ENCODE peak calls at places on chromosome 12, in four cellular contexts. W is mesenchymal stem cell, G is mammary epithelial cell, J is GM23248. I is an unnamed sample.

GRCh38 chr12:90229771-90230170 is 521.1 kb upstream of the ATP2B1 start:
- DNase-seq in W (peak; percentile 3), J (no peak), G (no peak), I (peak; percentile 49)

GRCh38 chr12:6444031-6444430 is 724 bp upstream of the CD27 start:
- DNase-seq in G (no peak), J (no peak), W (no peak), I (no peak)

GRCh38 chr12:97267803-97268202 is 194.8 kb upstream of the RMST start:
- DNase-seq in W (no peak), G (no peak), J (no peak), I (no peak)

GRCh38 chr12:6752181-6752930 is 585 bp downstream of the MLF2 start:
- DNase-seq in J (peak; percentile 83), G (peak; percentile 14), W (peak; percentile 84), I (no peak)

GRCh38 chr12:132578826-132579225 is 31.6 kb downstream of the LRCOL1 start:
- DNase-seq in W (no peak), G (no peak), J (no peak), I (no peak)

GRCh38 chr12:2640709-2641108 is 154.1 kb upstream of the FKBP4 start:
- DNase-seq in G (peak; percentile 91), J (peak; percentile 99), W (peak; percentile 96), I (peak; percentile 64)

GRCh38 chr12:1360812-1361211 is 233.6 kb downstream of the FBXL14 start:
- DNase-seq in J (peak; percentile 85), G (peak; percentile 28), W (peak; percentile 37), I (no peak)

GRCh38 chr12:79055926-79056674 is 191.5 kb downstream of the SYT1 start:
- DNase-seq in W (peak; percentile 49), G (peak; percentile 82), J (peak; percentile 73), I (no peak)

GRCh38 chr12:52819731-52820510 is 6.0 kb upstream of the KRT4 start:
- DNase-seq in W (no peak), G (no peak), J (no peak), I (no peak)

GRCh38 chr12:33605776-33606175 is 166.2 kb upstream of the SYT10 start:
- DNase-seq in G (peak; percentile 30), W (no peak), J (peak; percentile 3), I (no peak)

GRCh38 chr12:81963651-81964050 is 204.5 kb upstream of the PPFIA2 start:
- DNase-seq in J (no peak), G (no peak), W (no peak), I (no peak)

GRCh38 chr12:442235-442884 is 17.4 kb upstream of the B4GALNT3 start:
- DNase-seq in J (peak; percentile 62), W (peak; percentile 59), G (peak; percentile 32), I (peak; percentile 15)

GRCh38 chr12:124811633-124812032 is 52.0 kb downstream of the SCARB1 start:
- DNase-seq in W (no peak), G (no peak), J (no peak), I (no peak)

GRCh38 chr12:98503343-98503592 is 12.1 kb upstream of the TMPO start:
- DNase-seq in W (peak; percentile 97), J (peak; percentile 89), G (peak; percentile 89), I (peak; percentile 77)

GRCh38 chr12:32896438-32897275 is at the start of gene PKP2:
- DNase-seq in W (peak; percentile 45), G (peak; percentile 98), J (peak; percentile 21), I (no peak)

GRCh38 chr12:89239534-89239933 is 112.8 kb downstream of the DUSP6 start:
- DNase-seq in J (no peak), W (no peak), G (no peak), I (no peak)

GRCh38 chr12:54891717-54892478 is 37.6 kb downstream of the MUCL1 start:
- DNase-seq in J (no peak), W (peak; percentile 32), G (no peak), I (no peak)

GRCh38 chr12:123813349-123813748 is 51.2 kb downstream of the DNAH10 start:
- DNase-seq in W (no peak), J (peak; percentile 75), G (peak; percentile 12), I (no peak)

GRCh38 chr12:114916124-114916523 is 232.1 kb upstream of the TBX3 start:
- DNase-seq in W (peak; percentile 90), J (peak; percentile 93), G (peak; percentile 13), I (no peak)

GRCh38 chr12:94571556-94571955 is 78.8 kb downstream of the TMCC3 start:
- DNase-seq in G (peak; percentile 48), W (peak; percentile 39), J (peak; percentile 33), I (no peak)

GRCh38 chr12:51383281-51383905 is 7.8 kb downstream of the GALNT6 start:
- DNase-seq in J (no peak), W (no peak), G (peak; percentile 74), I (no peak)

GRCh38 chr12:119154435-119154818 is 24.3 kb upstream of the HSPB8 start:
- DNase-seq in G (no peak), J (peak; percentile 27), W (peak; percentile 33), I (no peak)

GRCh38 chr12:56128669-56129209 is 672 bp downstream of the ESYT1 start:
- DNase-seq in J (peak; percentile 66), W (peak; percentile 55), G (peak; percentile 53), I (no peak)

GRCh38 chr12:117044790-117045174 is 54.4 kb downstream of the TESC start:
- DNase-seq in J (no peak), W (no peak), G (no peak), I (no peak)

GRCh38 chr12:89862511-89863331 is 154.1 kb upstream of the ATP2B1 start:
- DNase-seq in W (peak; percentile 36), G (no peak), J (no peak), I (no peak)

GRCh38 chr12:34398706-34399630 is 376.7 kb downstream of the ALG10 start:
- DNase-seq in W (no peak), J (no peak), G (no peak), I (no peak)

GRCh38 chr12:44019118-44019517 is 183.2 kb downstream of the TMEM117 start:
- DNase-seq in J (no peak), G (no peak), W (no peak), I (no peak)

GRCh38 chr12:131547560-131547959 is 163.3 kb upstream of the SFSWAP start:
- DNase-seq in G (no peak), J (no peak), W (no peak), I (no peak)

GRCh38 chr12:110105961-110106540 is 18.1 kb upstream of the IFT81 start:
- DNase-seq in J (no peak), W (no peak), G (no peak), I (no peak)

GRCh38 chr12:59936546-59936945 is 340.7 kb downstream of the SLC16A7 start:
- DNase-seq in J (no peak), W (no peak), G (no peak), I (no peak)

GRCh38 chr12:118360785-118361404 is 11.8 kb downstream of the TAOK3 start:
- DNase-seq in W (peak; percentile 79), J (peak; percentile 81), G (peak; percentile 54), I (no peak)

GRCh38 chr12:116616536-116617248 is 57.5 kb downstream of the MAP1LC3B2 start:
- DNase-seq in J (no peak), G (no peak), W (no peak), I (no peak)

GRCh38 chr12:62434504-62435336 is 31.9 kb upstream of the MON2 start:
- DNase-seq in G (no peak), W (no peak), J (peak; percentile 6), I (no peak)

GRCh38 chr12:93169536-93169935 is 208.2 kb upstream of the NUDT4 start:
- DNase-seq in G (no peak), J (no peak), W (no peak), I (no peak)

GRCh38 chr12:93166891-93167307 is 210.8 kb upstream of the NUDT4 start:
- DNase-seq in J (no peak), G (no peak), W (no peak), I (no peak)

GRCh38 chr12:93165384-93165932 is 212.3 kb upstream of the NUDT4 start:
- DNase-seq in J (no peak), G (no peak), W (no peak), I (no peak)

GRCh38 chr12:93167841-93168492 is 209.8 kb upstream of the NUDT4 start:
- DNase-seq in J (peak; percentile 38), G (no peak), W (peak; percentile 61), I (no peak)

DNA sequence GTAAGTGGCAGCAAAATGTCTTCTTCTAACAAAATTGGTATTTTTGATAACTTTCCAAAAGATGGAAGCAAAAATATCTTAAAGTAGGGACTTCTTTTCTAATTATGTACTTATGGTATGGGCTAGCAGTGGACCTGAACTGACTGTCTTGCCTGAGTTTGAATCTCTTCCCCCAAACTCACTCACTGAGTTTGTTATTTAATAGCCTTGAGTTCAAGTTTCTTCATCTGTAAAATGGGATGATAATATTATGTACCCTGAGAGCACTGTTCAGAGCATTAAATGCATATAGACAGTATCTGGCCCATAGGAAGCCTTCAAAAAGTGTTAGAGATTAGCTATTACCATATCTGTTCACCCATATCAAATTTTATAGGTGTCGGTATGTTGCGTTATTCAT is 210.4 kb upstream of the NUDT4 start:
- DNase-seq in W (no peak), G (no peak), J (no peak), I (no peak)
- H3K9ac ChIP-seq in W (no peak overlapping the region), G (no peak overlapping the region), J (no peak overlapping the region), I (no peak overlapping the region)

GRCh38 chr12:8647968-8648367 is 14.7 kb downstream of the MFAP5 start:
- DNase-seq in W (no peak), G (no peak), J (no peak), I (no peak)
- H3K27ac ChIP-seq in W (no peak overlapping the region), G (no peak overlapping the region), J (no peak overlapping the region), I (no peak overlapping the region)

GRCh38 chr12:12358528-12358927 is 1.6 kb downstream of the BORCS5 start:
- DNase-seq in W (no peak), J (no peak), G (no peak), I (no peak)
- H3K4me3 ChIP-seq in W (no peak overlapping the region), J (peak overlapping the region; percentile 85), G (peak overlapping the region; percentile 71), I (peak overlapping the region; percentile 93)

GRCh38 chr12:113056381-113056630 is 224 bp upstream of the DTX1 start:
- DNase-seq in G (no peak), J (no peak), W (no peak), I (no peak)
- H3K9ac ChIP-seq in G (no peak overlapping the region), J (no peak overlapping the region), W (no peak overlapping the region), I (no peak overlapping the region)

GRCh38 chr12:121858318-121858661 is 369 bp downstream of the HPD start:
- DNase-seq in J (no peak), G (no peak), W (no peak), I (no peak)
- H3K27ac ChIP-seq in J (no peak overlapping the region), G (no peak overlapping the region), W (no peak overlapping the region), I (no peak overlapping the region)

DNA sequence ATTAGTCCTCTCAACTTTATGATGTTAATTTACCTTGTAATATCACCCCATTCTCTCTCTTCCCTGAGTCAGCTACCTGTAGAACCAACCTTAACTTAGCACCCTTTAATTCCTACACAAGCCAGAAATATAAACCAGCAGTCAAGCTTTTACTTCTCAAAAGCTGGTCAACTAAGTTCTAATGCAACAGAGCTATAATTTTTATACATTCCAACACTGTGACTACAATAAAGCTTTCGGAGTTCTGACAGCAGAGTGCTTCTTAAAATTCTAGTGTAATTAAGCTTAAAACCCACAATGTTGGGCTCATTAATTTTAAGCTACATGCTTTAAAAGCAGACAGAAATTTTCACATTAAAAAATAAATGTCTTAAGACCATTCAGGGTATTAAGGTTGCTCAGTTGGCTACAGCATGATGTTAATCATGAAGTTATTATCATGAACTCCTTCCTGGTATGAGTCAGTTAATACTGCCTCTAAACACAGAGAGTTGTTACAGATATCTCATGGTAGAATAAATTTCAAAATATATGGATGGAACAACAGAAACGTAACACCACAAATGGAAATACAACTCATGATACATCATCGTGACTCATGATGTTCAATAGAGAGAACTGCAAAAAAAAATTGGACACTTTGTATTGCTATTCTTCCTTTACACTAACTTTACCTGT is 126.7 kb downstream of the EPS8 start:
- DNase-seq in J (peak; percentile 94), G (peak; percentile 93), W (peak; percentile 90), I (peak; percentile 71)
- H3K4me3 ChIP-seq in J (peak overlapping the region; percentile 49), G (no peak overlapping the region), W (no peak overlapping the region), I (no peak overlapping the region)